ENCODE peak calls at places on chromosome 4, in six cellular contexts. One of them, this sample, is unnamed.

GRCh38 chr4:112823631-112824030 is 186.7 kb downstream of the LARP7 start:
- DNase-seq in breast epithelium: no peak
- DNase-seq in stimulated activated CD8-positive, alpha-beta memory T cell treated with anti-CD3 and anti-CD28 coated beads, Interleukin-2, amount 100 ng/mL, for 48 hours: no peak
- DNase-seq in sciatic nerve: no peak
- DNase-seq in stimulated activated CD4-positive, alpha-beta T cell treated with anti-CD3 and anti-CD28 coated beads, Interleukin-4, amount 100 ng/mL, for 24 hours: no peak
- DNase-seq in naive thymus-derived CD8-positive, alpha-beta T cell: no peak
- DNase-seq in this sample: no peak

GRCh38 chr4:89997171-89997704 is 102.6 kb downstream of the MMRN1 start:
- DNase-seq in breast epithelium: no peak
- DNase-seq in stimulated activated CD8-positive, alpha-beta memory T cell treated with anti-CD3 and anti-CD28 coated beads, Interleukin-2, amount 100 ng/mL, for 48 hours: no peak
- DNase-seq in sciatic nerve: no peak
- DNase-seq in stimulated activated CD4-positive, alpha-beta T cell treated with anti-CD3 and anti-CD28 coated beads, Interleukin-4, amount 100 ng/mL, for 24 hours: no peak
- DNase-seq in naive thymus-derived CD8-positive, alpha-beta T cell: no peak
- DNase-seq in this sample: no peak

GRCh38 chr4:101238706-101239105 is 108.6 kb downstream of the PPP3CA start:
- DNase-seq in breast epithelium: no peak
- DNase-seq in stimulated activated CD8-positive, alpha-beta memory T cell treated with anti-CD3 and anti-CD28 coated beads, Interleukin-2, amount 100 ng/mL, for 48 hours: no peak
- DNase-seq in sciatic nerve: no peak
- DNase-seq in stimulated activated CD4-positive, alpha-beta T cell treated with anti-CD3 and anti-CD28 coated beads, Interleukin-4, amount 100 ng/mL, for 24 hours: no peak
- DNase-seq in naive thymus-derived CD8-positive, alpha-beta T cell: no peak
- DNase-seq in this sample: no peak

GRCh38 chr4:40736910-40737309 is 12.8 kb upstream of the NSUN7 start:
- DNase-seq in breast epithelium: no peak
- DNase-seq in stimulated activated CD8-positive, alpha-beta memory T cell treated with anti-CD3 and anti-CD28 coated beads, Interleukin-2, amount 100 ng/mL, for 48 hours: no peak
- DNase-seq in sciatic nerve: no peak
- DNase-seq in stimulated activated CD4-positive, alpha-beta T cell treated with anti-CD3 and anti-CD28 coated beads, Interleukin-4, amount 100 ng/mL, for 24 hours: no peak
- DNase-seq in naive thymus-derived CD8-positive, alpha-beta T cell: no peak
- DNase-seq in this sample: no peak

GRCh38 chr4:23680616-23681518 is 209.0 kb downstream of the PPARGC1A start:
- DNase-seq in breast epithelium: no peak
- DNase-seq in stimulated activated CD8-positive, alpha-beta memory T cell treated with anti-CD3 and anti-CD28 coated beads, Interleukin-2, amount 100 ng/mL, for 48 hours: no peak
- DNase-seq in sciatic nerve: no peak
- DNase-seq in stimulated activated CD4-positive, alpha-beta T cell treated with anti-CD3 and anti-CD28 coated beads, Interleukin-4, amount 100 ng/mL, for 24 hours: no peak
- DNase-seq in naive thymus-derived CD8-positive, alpha-beta T cell: no peak
- DNase-seq in this sample: no peak

GRCh38 chr4:159106636-159107035 is 3.8 kb downstream of the RAPGEF2 start:
- DNase-seq in breast epithelium: no peak
- DNase-seq in stimulated activated CD8-positive, alpha-beta memory T cell treated with anti-CD3 and anti-CD28 coated beads, Interleukin-2, amount 100 ng/mL, for 48 hours: no peak
- DNase-seq in sciatic nerve: no peak
- DNase-seq in stimulated activated CD4-positive, alpha-beta T cell treated with anti-CD3 and anti-CD28 coated beads, Interleukin-4, amount 100 ng/mL, for 24 hours: no peak
- DNase-seq in naive thymus-derived CD8-positive, alpha-beta T cell: no peak
- DNase-seq in this sample: no peak

GRCh38 chr4:98199247-98199646 is 56.0 kb upstream of the STPG2 start:
- DNase-seq in breast epithelium: no peak
- DNase-seq in stimulated activated CD8-positive, alpha-beta memory T cell treated with anti-CD3 and anti-CD28 coated beads, Interleukin-2, amount 100 ng/mL, for 48 hours: no peak
- DNase-seq in sciatic nerve: no peak
- DNase-seq in stimulated activated CD4-positive, alpha-beta T cell treated with anti-CD3 and anti-CD28 coated beads, Interleukin-4, amount 100 ng/mL, for 24 hours: no peak
- DNase-seq in naive thymus-derived CD8-positive, alpha-beta T cell: no peak
- DNase-seq in this sample: no peak

GRCh38 chr4:98482847-98483806 is 175.3 kb downstream of the TSPAN5 start:
- DNase-seq in breast epithelium: no peak
- DNase-seq in stimulated activated CD8-positive, alpha-beta memory T cell treated with anti-CD3 and anti-CD28 coated beads, Interleukin-2, amount 100 ng/mL, for 48 hours: peak; percentile 13
- DNase-seq in sciatic nerve: no peak
- DNase-seq in stimulated activated CD4-positive, alpha-beta T cell treated with anti-CD3 and anti-CD28 coated beads, Interleukin-4, amount 100 ng/mL, for 24 hours: peak; percentile 66
- DNase-seq in naive thymus-derived CD8-positive, alpha-beta T cell: no peak
- DNase-seq in this sample: no peak

GRCh38 chr4:91837608-91838029 is 466.1 kb upstream of the GRID2 start:
- DNase-seq in breast epithelium: no peak
- DNase-seq in stimulated activated CD8-positive, alpha-beta memory T cell treated with anti-CD3 and anti-CD28 coated beads, Interleukin-2, amount 100 ng/mL, for 48 hours: no peak
- DNase-seq in sciatic nerve: no peak
- DNase-seq in stimulated activated CD4-positive, alpha-beta T cell treated with anti-CD3 and anti-CD28 coated beads, Interleukin-4, amount 100 ng/mL, for 24 hours: no peak
- DNase-seq in naive thymus-derived CD8-positive, alpha-beta T cell: no peak
- DNase-seq in this sample: no peak

GRCh38 chr4:175412161-175412560 is 399.9 kb downstream of the GPM6A start:
- DNase-seq in breast epithelium: no peak
- DNase-seq in stimulated activated CD8-positive, alpha-beta memory T cell treated with anti-CD3 and anti-CD28 coated beads, Interleukin-2, amount 100 ng/mL, for 48 hours: no peak
- DNase-seq in sciatic nerve: no peak
- DNase-seq in stimulated activated CD4-positive, alpha-beta T cell treated with anti-CD3 and anti-CD28 coated beads, Interleukin-4, amount 100 ng/mL, for 24 hours: no peak
- DNase-seq in naive thymus-derived CD8-positive, alpha-beta T cell: no peak
- DNase-seq in this sample: no peak

This sample was measured in esophagus muscularis mucosa.